ENCODE peak calls at places on chromosomes 7 and 10, in six cellular contexts. W is upper lobe of right lung; V is K562; A is CD4-positive, CD25-positive, alpha-beta regulatory T cell; J is ovary; P is psoas muscle. C is an unnamed sample.
A peak's percentile ranks its signal among the peaks of the same experiment; 100 is the strongest.

GRCh38 chr7:106112972-106113421 is 885 bp upstream of the SYPL1 start:
- DNase-seq in V (peak; percentile 27), A (no peak), J (no peak), P (no peak), W (no peak), C (no peak)

GRCh38 chr10:51918451-51918850 is 219.1 kb upstream of the CSTF2T start:
- DNase-seq in A (no peak), J (no peak), V (no peak), W (no peak), P (no peak), C (no peak)

GRCh38 chr7:116408166-116408565 is 91.4 kb upstream of the CAV2 start:
- DNase-seq in P (no peak), W (no peak), A (no peak), J (no peak), V (no peak), C (no peak)

GRCh38 chr10:132855889-132856288 is 69.9 kb upstream of the NKX6-2 start:
- DNase-seq in A (no peak), J (no peak), P (no peak), V (no peak), W (peak; percentile 16), C (no peak)

GRCh38 chr10:118259288-118259906 is 82.7 kb downstream of the FAM204A start:
- DNase-seq in P (no peak), V (peak; percentile 54), W (no peak), A (no peak), J (peak; percentile 50), C (peak; percentile 79)

GRCh38 chr10:69716711-69717560 is 84.8 kb upstream of the COL13A1 start:
- DNase-seq in J (no peak), P (peak; percentile 54), W (peak; percentile 81), A (peak; percentile 22), V (peak; percentile 76), C (peak; percentile 31)

GRCh38 chr7:92588561-92588960 is 1.6 kb downstream of the FAM133B start:
- DNase-seq in A (no peak), V (peak; percentile 43), P (no peak), J (no peak), W (no peak), C (peak; percentile 41)

GRCh38 chr10:24552346-24553016 is 171.2 kb downstream of the ARHGAP21 start:
- DNase-seq in V (peak; percentile 87), P (peak; percentile 33), W (peak; percentile 80), A (no peak), J (peak; percentile 44), C (peak; percentile 39)

GRCh38 chr7:77627307-77627671 is 69.0 kb upstream of the RSBN1L start:
- DNase-seq in W (no peak), V (no peak), J (no peak), P (no peak), A (no peak), C (no peak)

GRCh38 chr10:114749014-114749413 is 72.6 kb upstream of the FHIP2A start:
- DNase-seq in A (no peak), J (no peak), V (peak; percentile 36), W (no peak), P (no peak), C (no peak)

GRCh38 chr10:132698761-132699391 is 87.1 kb downstream of the NKX6-2 start:
- DNase-seq in J (no peak), A (no peak), W (peak; percentile 51), P (no peak), V (no peak), C (no peak)

GRCh38 chr10:6128087-6128486 is 39.3 kb downstream of the RBM17 start:
- DNase-seq in J (no peak), P (no peak), A (no peak), V (no peak), W (no peak), C (no peak)

DNA sequence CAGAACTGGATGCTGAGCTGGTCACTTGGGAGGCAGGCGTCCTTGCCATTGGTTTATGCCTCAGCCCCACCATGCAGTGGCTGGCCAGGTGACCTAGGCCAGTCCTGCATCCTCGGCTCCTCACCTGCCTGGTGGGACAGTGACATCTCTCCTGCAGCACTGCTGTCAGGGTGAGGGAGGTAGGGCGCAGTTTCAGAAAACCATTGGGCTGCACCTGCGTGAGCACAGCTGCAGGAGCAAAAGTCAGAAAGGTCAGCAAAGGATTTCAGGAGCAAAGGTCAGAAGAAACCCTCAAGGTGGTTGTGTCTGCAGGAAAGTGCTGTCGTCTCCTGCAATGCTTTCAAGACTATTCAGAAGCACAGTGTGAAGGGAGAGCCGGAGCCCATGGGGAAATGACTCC is 48.1 kb downstream of the EGFR start:
- DNase-seq in J (no peak), W (no peak), V (no peak), P (no peak), A (no peak), C (no peak)
- H3K4me1 ChIP-seq in J (peaks cover 27% of the 10 kb centered on the region), W (peaks cover 17% of the 10 kb centered on the region), V (no peaks in the 10 kb centered on the region), P (peaks cover 52% of the 10 kb centered on the region), A (no peaks in the 10 kb centered on the region), C (peaks cover 41% of the 10 kb centered on the region)

GRCh38 chr10:125548356-125548755 is 134.6 kb downstream of the TEX36 start:
- DNase-seq in J (no peak), V (no peak), P (no peak), W (no peak), A (no peak), C (no peak)

GRCh38 chr10:125549656-125550055 is 133.3 kb downstream of the TEX36 start:
- DNase-seq in V (no peak), A (no peak), W (no peak), P (no peak), J (no peak), C (no peak)

GRCh38 chr10:125548878-125549277 is 134.1 kb downstream of the TEX36 start:
- DNase-seq in J (no peak), A (no peak), V (no peak), W (no peak), P (no peak), C (no peak)

GRCh38 chr10:125550362-125550761 is 132.6 kb downstream of the TEX36 start:
- DNase-seq in J (no peak), V (no peak), A (no peak), P (no peak), W (no peak), C (no peak)

GRCh38 chr10:125547010-125547650 is 135.8 kb downstream of the TEX36 start:
- DNase-seq in J (no peak), A (no peak), W (no peak), V (no peak), P (no peak), C (no peak)
- H3K27me3 ChIP-seq in J (no peaks in the 10 kb centered on the region), A (no peaks in the 10 kb centered on the region), W (peaks cover 7% of the 10 kb centered on the region), V (peaks cover 49% of the 10 kb centered on the region), P (no peaks in the 10 kb centered on the region), C (no peaks in the 10 kb centered on the region)

GRCh38 chr10:71338728-71339495 is 19.9 kb downstream of the SLC29A3 start:
- DNase-seq in V (peak; percentile 55), W (no peak), A (no peak), J (no peak), P (no peak), C (no peak)
- H3K27ac ChIP-seq in V (no peak overlapping the region), W (no peak overlapping the region), A (no peak overlapping the region), J (no peak overlapping the region), P (no peak overlapping the region), C (no peak overlapping the region)

GRCh38 chr7:102284891-102285540 is 1.7 kb upstream of the SH2B2 start:
- DNase-seq in J (peak; percentile 58), V (peak; percentile 53), A (no peak), P (peak; percentile 58), W (peak; percentile 89), C (peak; percentile 90)

GRCh38 chr7:102287082-102287464 is 405 bp downstream of the SH2B2 start:
- DNase-seq in J (no peak), W (peak; percentile 74), A (no peak), P (no peak), V (no peak), C (no peak)

GRCh38 chr7:102286237-102287081 is at the start of gene SH2B2:
- DNase-seq in P (peak; percentile 82), W (peak; percentile 91), A (peak; percentile 36), J (peak; percentile 87), V (peak; percentile 84), C (peak; percentile 80)

GRCh38 chr7:102284399-102284798 is 2.3 kb upstream of the SH2B2 start:
- DNase-seq in P (no peak), A (no peak), J (no peak), V (no peak), W (no peak), C (peak; percentile 80)

GRCh38 chr7:102285541-102286236 is 979 bp upstream of the SH2B2 start:
- DNase-seq in V (no peak), P (no peak), A (no peak), W (no peak), J (no peak), C (peak; percentile 35)
- H3K4me1 ChIP-seq in V (peaks cover 10% of the 10 kb centered on the region), P (peaks cover 22% of the 10 kb centered on the region), A (peaks cover 33% of the 10 kb centered on the region), W (peaks cover 22% of the 10 kb centered on the region), J (peaks cover 7% of the 10 kb centered on the region), C (peaks cover 17% of the 10 kb centered on the region)

GRCh38 chr10:72088879-72089585 is 681 bp upstream of the SPOCK2 start:
- DNase-seq in P (peak; percentile 61), A (peak; percentile 73), W (no peak), V (no peak), J (no peak), C (peak; percentile 92)

GRCh38 chr10:72086466-72087391 is 1.6 kb downstream of the SPOCK2 start:
- DNase-seq in W (peak; percentile 80), P (peak; percentile 39), A (peak; percentile 71), V (no peak), J (no peak), C (no peak)

GRCh38 chr10:72087969-72088878 is at the start of gene SPOCK2:
- DNase-seq in P (peak; percentile 27), A (peak; percentile 86), W (no peak), V (no peak), J (no peak), C (no peak)

GRCh38 chr10:72085864-72086465 is 2.4 kb downstream of the SPOCK2 start:
- DNase-seq in J (no peak), A (no peak), W (no peak), V (no peak), P (no peak), C (no peak)

DNA sequence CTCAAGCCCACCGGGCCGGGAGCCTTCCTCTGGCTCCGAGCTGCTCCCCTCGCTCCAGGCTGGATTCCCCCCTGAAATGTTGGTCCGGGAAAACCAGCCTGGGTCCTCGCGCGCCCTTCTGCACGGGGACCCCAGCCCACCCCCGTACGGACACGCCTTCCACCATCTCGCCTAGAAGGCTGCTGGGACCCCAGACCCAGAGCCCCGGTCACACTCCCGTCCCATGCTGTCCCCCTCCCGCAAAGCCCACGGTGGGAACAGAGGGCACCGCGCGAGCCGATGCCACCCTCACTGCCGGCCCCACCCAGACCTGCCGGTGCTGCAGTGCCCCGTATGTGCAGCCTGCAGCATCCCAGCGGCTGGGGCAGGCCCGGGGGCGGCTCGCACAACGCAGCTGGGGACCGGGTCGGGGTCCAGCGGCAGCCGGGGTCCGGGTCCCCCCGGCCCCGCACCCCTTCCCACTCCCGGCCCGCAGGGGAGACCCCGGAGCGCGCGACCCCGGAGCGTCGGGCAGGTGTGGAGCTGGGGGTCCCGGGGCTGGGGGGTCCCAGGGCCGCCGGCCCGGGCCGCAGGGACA is 871 bp downstream of the SPOCK2 start:
- DNase-seq in A (peak; percentile 57), V (no peak), P (no peak), J (no peak), W (no peak), C (no peak)
- H3K27me3 ChIP-seq in A (no peaks in the 10 kb centered on the region), V (no peaks in the 10 kb centered on the region), P (no peaks in the 10 kb centered on the region), J (no peaks in the 10 kb centered on the region), W (peaks cover 24% of the 10 kb centered on the region), C (no peaks in the 10 kb centered on the region)

C was measured in SJCRH30.